ENCODE peak calls at places on chromosomes 4 and X, in ten cellular contexts. Z is posterior cingulate gyrus; A is esophagus muscularis mucosa; L is nucleus accumbens; J is stimulated activated CD8-positive, alpha-beta memory T cell treated with anti-CD3 and anti-CD28 coated beads, Interleukin-4, amount 100 ng/mL, for 24 hours; N is T1000; G is HT-29; C is LoVo; V is aorta; E is fibroblast of mammary gland. Y is an unnamed sample.

GRCh38 chrX:41382699-41383645 is 49.0 kb downstream of the DDX3X start:
- DNase-seq in Z (no peak), A (no peak), L (no peak), J (no peak), N (no peak), G (no peak), C (peak; percentile 45), V (no peak), E (peak; percentile 83), Y (peak; percentile 51)

GRCh38 chr4:165207016-165207430 is 338 bp upstream of the KLHL2 start:
- DNase-seq in Z (no peak), A (no peak), L (no peak), J (no peak), N (no peak), G (peak; percentile 49), C (no peak), V (no peak), E (peak; percentile 18), Y (no peak)

GRCh38 chr4:7513731-7514130 is 79.0 kb upstream of the PSAPL1 start:
- DNase-seq in Z (no peak), A (no peak), L (no peak), J (no peak), N (peak; percentile 41), G (no peak), C (peak; percentile 10), V (no peak), E (peak; percentile 33), Y (no peak)

GRCh38 chrX:49273181-49273727 is 3.7 kb downstream of the PPP1R3F start:
- DNase-seq in Z (no peak), A (no peak), L (no peak), J (no peak), N (no peak), G (no peak), C (no peak), V (peak; percentile 8), E (no peak), Y (no peak)

GRCh38 chrX:12825801-12826200 is 34.6 kb downstream of the PRPS2 start:
- DNase-seq in Z (no peak), A (no peak), L (no peak), J (no peak), N (peak; percentile 5), G (peak; percentile 4), C (no peak), V (no peak), E (no peak), Y (no peak)

GRCh38 chr4:14143892-14144291 is 516.4 kb upstream of the BOD1L1 start:
- DNase-seq in Z (no peak), A (no peak), L (no peak), J (no peak), N (no peak), G (peak; percentile 40), C (peak; percentile 2), V (no peak), E (peak; percentile 11), Y (no peak)

GRCh38 chrX:15600745-15601144 is at the start of gene ACE2:
- DNase-seq in Z (no peak), A (no peak), L (no peak), J (no peak), N (no peak), G (no peak), C (no peak), V (no peak), E (no peak), Y (no peak)

GRCh38 chr4:25826074-25826752 is 36.6 kb downstream of the SEL1L3 start:
- DNase-seq in Z (no peak), A (no peak), L (no peak), J (no peak), N (no peak), G (no peak), C (no peak), V (no peak), E (no peak), Y (no peak)

GRCh38 chrX:140091276-140091886 is 126.1 kb upstream of the CXorf66 start:
- DNase-seq in Z (peak; percentile 47), A (no peak), L (no peak), J (no peak), N (no peak), G (no peak), C (no peak), V (no peak), E (no peak), Y (peak; percentile 22)

GRCh38 chrX:119272882-119273806 is 37.1 kb downstream of the PGRMC1 start:
- DNase-seq in Z (no peak), A (no peak), L (no peak), J (peak; percentile 6), N (no peak), G (no peak), C (no peak), V (peak; percentile 62), E (peak; percentile 52), Y (no peak)

GRCh38 chr4:149031399-149031798 is 589.2 kb upstream of the NR3C2 start:
- DNase-seq in Z (no peak), A (no peak), L (no peak), J (no peak), N (no peak), G (peak; percentile 54), C (peak; percentile 47), V (no peak), E (peak; percentile 28), Y (peak; percentile 4)

GRCh38 chr4:16745009-16745408 is 153.4 kb downstream of the LDB2 start:
- DNase-seq in Z (no peak), A (no peak), L (no peak), J (no peak), N (no peak), G (no peak), C (no peak), V (no peak), E (peak; percentile 90), Y (no peak)

GRCh38 chr4:18840499-18840898 is 818.9 kb upstream of the LCORL start:
- DNase-seq in Z (no peak), A (no peak), L (no peak), J (no peak), N (no peak), G (no peak), C (no peak), V (no peak), E (no peak), Y (no peak)

GRCh38 chr4:156422576-156422975 is 468.9 kb upstream of the CTSO start:
- DNase-seq in Z (no peak), A (no peak), L (no peak), J (no peak), N (no peak), G (no peak), C (no peak), V (no peak), E (no peak), Y (no peak)

GRCh38 chrX:155028749-155029360 is 2.2 kb downstream of the FUNDC2 start:
- DNase-seq in Z (no peak), A (no peak), L (no peak), J (no peak), N (no peak), G (no peak), C (no peak), V (no peak), E (peak; percentile 53), Y (peak; percentile 22)

GRCh38 chr4:138113819-138114415 is 128.2 kb downstream of the SLC7A11 start:
- DNase-seq in Z (no peak), A (no peak), L (no peak), J (no peak), N (no peak), G (no peak), C (no peak), V (no peak), E (peak; percentile 70), Y (no peak)

GRCh38 chrX:73850124-73851013 is 287.4 kb downstream of the CHIC1 start:
- DNase-seq in Z (no peak), A (no peak), L (no peak), J (no peak), N (no peak), G (peak; percentile 59), C (peak; percentile 5), V (no peak), E (peak; percentile 42), Y (peak; percentile 12)

GRCh38 chr4:124610214-124610613 is 102.3 kb downstream of the ANKRD50 start:
- DNase-seq in Z (no peak), A (no peak), L (no peak), J (no peak), N (no peak), G (peak; percentile 55), C (no peak), V (no peak), E (no peak), Y (no peak)

GRCh38 chr4:139085141-139085540 is 69.6 kb downstream of the NOCT start:
- DNase-seq in Z (no peak), A (no peak), L (no peak), J (no peak), N (no peak), G (peak; percentile 40), C (peak; percentile 26), V (no peak), E (peak; percentile 45), Y (no peak)

GRCh38 chr4:71004281-71004851 is 10.9 kb downstream of the DCK start:
- DNase-seq in Z (no peak), A (no peak), L (no peak), J (peak; percentile 31), N (no peak), G (no peak), C (no peak), V (no peak), E (no peak), Y (no peak)

GRCh38 chr4:163582688-163583087 is 88.2 kb downstream of the TMA16 start:
- DNase-seq in Z (no peak), A (no peak), L (no peak), J (no peak), N (no peak), G (no peak), C (no peak), V (no peak), E (peak; percentile 4), Y (no peak)

GRCh38 chrX:101395789-101396188 is 5.0 kb downstream of the RPL36A start:
- DNase-seq in Z (no peak), A (no peak), L (no peak), J (no peak), N (no peak), G (no peak), C (no peak), V (no peak), E (peak; percentile 57), Y (no peak)

GRCh38 chrX:49191033-49191871 is 5.1 kb upstream of the PRICKLE3 start:
- DNase-seq in Z (peak; percentile 85), A (peak; percentile 97), L (peak; percentile 94), J (peak; percentile 67), N (peak; percentile 95), G (peak; percentile 93), C (peak; percentile 90), V (peak; percentile 93), E (peak; percentile 99), Y (peak; percentile 99)

GRCh38 chr4:84938316-84938715 is 28.2 kb downstream of the WDFY3 start:
- DNase-seq in Z (no peak), A (no peak), L (no peak), J (no peak), N (no peak), G (no peak), C (no peak), V (no peak), E (peak; percentile 49), Y (no peak)

GRCh38 chr4:138677212-138677611 is 338.4 kb upstream of the NOCT start:
- DNase-seq in Z (no peak), A (no peak), L (no peak), J (no peak), N (no peak), G (no peak), C (no peak), V (no peak), E (no peak), Y (no peak)

GRCh38 chr4:175833574-175834350 is 21.7 kb upstream of the GPM6A start:
- DNase-seq in Z (no peak), A (no peak), L (no peak), J (no peak), N (no peak), G (no peak), C (no peak), V (no peak), E (no peak), Y (no peak)

GRCh38 chr4:2511645-2512131 is 24.8 kb upstream of the FAM193A start:
- DNase-seq in Z (no peak), A (no peak), L (no peak), J (no peak), N (no peak), G (no peak), C (no peak), V (no peak), E (no peak), Y (no peak)

GRCh38 chr4:163384434-163384833 is 40.7 kb downstream of the NPY5R start:
- DNase-seq in Z (no peak), A (no peak), L (no peak), J (no peak), N (no peak), G (no peak), C (no peak), V (no peak), E (no peak), Y (no peak)